ENCODE peak calls at places on chromosomes 13 and 19, in five cellular contexts. N, O, F, G and R are unnamed samples. For H3K9me3, the result is how much of the 10 kb centered on the place peaks cover.

GRCh38 chr19:54517483-54517882 is 14.9 kb downstream of the LAIR2 start:
- DNase-seq in O (no peak), G (peak), F (peak), N (no peak), R (peak)

GRCh38 chr19:8196271-8196908 is 12.8 kb upstream of the CERS4 start:
- DNase-seq in G (no peak), N (no peak), O (no peak), F (peak), R (no peak)

GRCh38 chr13:97781891-97782305 is 171.6 kb upstream of the IPO5 start:
- DNase-seq in O (no peak), N (peak), G (no peak), F (no peak), R (no peak)

GRCh38 chr13:49985129-49985528 is 11.7 kb upstream of the TRIM13 start:
- DNase-seq in G (no peak), N (no peak), F (peak), O (no peak), R (no peak)

GRCh38 chr19:7213628-7214328 is 80.4 kb downstream of the INSR start:
- DNase-seq in N (no peak), F (no peak), O (no peak), G (no peak), R (no peak)

GRCh38 chr19:17448190-17448967 is at the start of gene TMEM221:
- DNase-seq in G (peak), F (peak), N (no peak), O (peak), R (peak)

GRCh38 chr19:49851456-49852259 is 699 bp downstream of the PTOV1 start:
- DNase-seq in G (no peak), F (peak), N (no peak), O (peak), R (no peak)

GRCh38 chr13:52118095-52118494 is 10.8 kb downstream of the NEK5 start:
- DNase-seq in F (no peak), O (no peak), N (no peak), G (no peak), R (no peak)

GRCh38 chr13:77047649-77048343 is 20.8 kb upstream of the FBXL3 start:
- DNase-seq in G (no peak), O (no peak), F (no peak), N (no peak), R (no peak)

GRCh38 chr19:40284501-40285352 is at the start of gene AKT2:
- DNase-seq in O (no peak), G (no peak), N (no peak), F (peak), R (peak)

GRCh38 chr13:105090244-105090643 is 1445.2 kb downstream of the EFNB2 start:
- DNase-seq in F (no peak), O (no peak), G (no peak), N (no peak), R (no peak)

GRCh38 chr19:33400856-33401682 is 27.6 kb downstream of the CEBPG start:
- DNase-seq in G (peak), F (no peak), N (peak), O (peak), R (no peak)

GRCh38 chr13:46142692-46143238 is 37.9 kb upstream of the CPB2 start:
- DNase-seq in F (no peak), G (no peak), N (no peak), O (no peak), R (no peak)

GRCh38 chr13:54248306-54248705 is 1219.7 kb downstream of the OLFM4 start:
- DNase-seq in N (no peak), O (no peak), F (no peak), G (no peak), R (no peak)

GRCh38 chr19:46967578-46968018 is 52.0 kb upstream of the NPAS1 start:
- DNase-seq in G (no peak), N (no peak), O (no peak), F (no peak), R (no peak)

GRCh38 chr13:108315273-108315672 is 45.8 kb downstream of the TNFSF13B start:
- DNase-seq in O (no peak), N (no peak), G (no peak), F (no peak), R (no peak)

DNA sequence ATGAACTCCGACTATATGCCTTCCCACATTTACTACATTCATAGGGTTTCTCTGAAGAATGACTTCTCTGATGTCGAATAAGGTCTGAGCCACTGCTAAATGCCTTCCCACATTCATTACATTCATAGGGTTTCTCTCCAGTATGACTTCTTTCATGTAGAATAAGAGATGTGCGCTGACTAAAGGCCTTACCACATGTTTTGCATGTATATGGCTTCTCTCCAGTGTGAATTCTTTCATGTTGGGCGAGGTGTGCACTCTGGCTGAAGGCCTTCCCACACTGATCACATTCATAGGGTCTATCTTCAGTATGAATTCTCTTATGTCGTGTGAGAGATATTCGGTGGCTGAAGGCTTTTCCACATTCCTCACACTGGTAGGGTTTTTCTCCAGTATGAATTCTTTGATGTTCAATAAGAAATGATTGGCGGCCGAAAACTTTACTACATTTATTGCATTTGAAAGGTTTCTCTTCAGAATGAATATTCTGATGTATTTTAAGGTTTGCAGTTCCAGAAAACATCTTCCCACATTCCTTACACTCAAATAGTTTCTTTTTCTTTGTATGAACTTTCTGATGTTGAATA is 35.8 kb downstream of the ZNF667 start:
- DNase-seq in O (no peak), F (no peak), G (no peak), N (no peak), R (no peak)
- H3K9me3 ChIP-seq in O (half or more), F (under half), G (under half), N (under half), R (under half)

GRCh38 chr19:27392027-27392632 is 1820.8 kb downstream of the UQCRFS1 start:
- DNase-seq in F (no peak), G (peak), O (peak), N (peak), R (no peak)

DNA sequence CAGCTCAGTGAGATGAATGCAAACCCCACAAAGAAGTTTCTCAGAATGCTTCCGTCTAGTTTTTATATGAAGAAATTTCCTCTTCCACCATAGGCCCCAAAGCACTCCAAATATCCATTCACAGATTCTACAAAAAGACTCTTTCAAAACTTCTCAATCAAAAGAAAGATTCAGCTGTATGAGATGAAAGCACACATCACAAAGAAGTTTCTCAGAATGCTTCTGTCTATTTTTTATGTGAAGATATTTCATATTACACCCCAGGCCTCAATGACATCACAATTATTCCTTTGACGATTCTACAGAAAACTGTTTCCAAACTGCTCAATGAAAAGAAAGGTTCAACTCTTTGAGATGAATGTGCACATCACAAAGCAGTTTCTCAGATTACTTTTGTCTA is 1819.4 kb downstream of the UQCRFS1 start:
- DNase-seq in F (no peak), O (no peak), N (no peak), G (no peak), R (no peak)
- H3K9me3 ChIP-seq in F (half or more), O (half or more), N (under half), G (under half), R (under half)

GRCh38 chr19:52022193-52022592 is 6.0 kb downstream of the ZNF614 start:
- DNase-seq in N (no peak), F (no peak), G (no peak), O (no peak), R (no peak)
- H3K9me3 ChIP-seq in N (under half), F (under half), G (half or more), O (half or more), R (half or more)

GRCh38 chr19:19865750-19866598 is at the start of gene ZNF253:
- DNase-seq in F (peak), G (peak), O (peak), N (peak), R (peak)

GRCh38 chr19:19871932-19872331 is 6.2 kb downstream of the ZNF253 start:
- DNase-seq in G (no peak), N (no peak), F (no peak), O (no peak), R (no peak)

GRCh38 chr19:19860756-19861390 is 4.8 kb upstream of the ZNF253 start:
- DNase-seq in O (no peak), F (no peak), G (no peak), N (no peak), R (peak)

GRCh38 chr19:19866599-19867248 is 1.0 kb downstream of the ZNF253 start:
- DNase-seq in N (no peak), G (no peak), O (no peak), F (peak), R (peak)
- H3K9me3 ChIP-seq in N (under half), G (under half), O (half or more), F (under half), R (under half)

GRCh38 chr19:34589730-34590129 is 87.2 kb downstream of the SCGB2B2 start:
- DNase-seq in O (no peak), G (no peak), N (no peak), F (no peak), R (no peak)
- H3K9me3 ChIP-seq in O (under half), G (under half), N (under half), F (under half), R (under half)

GRCh38 chr19:14177496-14178074 is 28.4 kb downstream of the ADGRL1 start:
- DNase-seq in O (no peak), F (no peak), G (no peak), N (no peak), R (no peak)
- H3K9me3 ChIP-seq in O (under half), F (under half), G (under half), N (under half), R (under half)